ENCODE peak calls at places on chromosomes 16 and 17, in five cellular contexts. F is MM.1S, M is NCI-H748 treated with DMSO at 0.1 percent for 48 hours, K is T-helper 2 cell, X is progenitor cell of endocrine pancreas. E is an unnamed sample.

GRCh38 chr16:54929090-54930033 is 1.3 kb upstream of the IRX5 start:
- DNase-seq in F (peak; percentile 99), M (peak; percentile 94), K (peak; percentile 95), X (peak; percentile 100), E (peak; percentile 81)

GRCh38 chr17:76529643-76530488 is 7.6 kb downstream of the CYGB start:
- DNase-seq in F (no peak), M (no peak), K (no peak), X (no peak), E (no peak)

GRCh38 chr16:46711106-46711769 is 21.8 kb downstream of the ORC6 start:
- DNase-seq in F (no peak), M (no peak), K (no peak), X (no peak), E (no peak)

GRCh38 chr16:46730801-46731690 is 17.1 kb downstream of the MYLK3 start:
- DNase-seq in F (no peak), M (no peak), K (no peak), X (no peak), E (no peak)

GRCh38 chr17:81184596-81184995 is 18.6 kb upstream of the AATK start:
- DNase-seq in F (no peak), M (no peak), K (no peak), X (no peak), E (no peak)

GRCh38 chr17:73536700-73537680 is 107.3 kb downstream of the SDK2 start:
- DNase-seq in F (no peak), M (no peak), K (no peak), X (no peak), E (no peak)

GRCh38 chr16:84267380-84267779 is 27.3 kb upstream of the WFDC1 start:
- DNase-seq in F (no peak), M (no peak), K (no peak), X (no peak), E (no peak)

GRCh38 chr16:87878704-87879103 is 9.4 kb upstream of the SLC7A5 start:
- DNase-seq in F (no peak), M (no peak), K (no peak), X (no peak), E (no peak)

GRCh38 chr16:85550422-85551318 is 62.5 kb upstream of the GSE1 start:
- DNase-seq in F (no peak), M (no peak), K (no peak), X (no peak), E (no peak)

GRCh38 chr17:45070809-45071208 is 9.7 kb downstream of the NMT1 start:
- DNase-seq in F (no peak), M (no peak), K (no peak), X (no peak), E (no peak)

GRCh38 chr16:85329999-85330693 is 217.9 kb upstream of the CIBAR2 start:
- DNase-seq in F (no peak), M (no peak), K (no peak), X (no peak), E (no peak)

GRCh38 chr17:63096426-63096825 is 130.4 kb downstream of the TANC2 start:
- DNase-seq in F (no peak), M (no peak), K (no peak), X (no peak), E (no peak)

GRCh38 chr17:48215583-48216139 is 108.1 kb downstream of the SNX11 start:
- DNase-seq in F (peak; percentile 16), M (peak; percentile 56), K (no peak), X (no peak), E (no peak)

GRCh38 chr16:31709181-31709580 is 164.4 kb upstream of the ZNF267 start:
- DNase-seq in F (no peak), M (no peak), K (no peak), X (no peak), E (no peak)

GRCh38 chr17:38410201-38410600 is 18.1 kb upstream of the ARHGAP23 start:
- DNase-seq in F (no peak), M (no peak), K (no peak), X (no peak), E (no peak)

GRCh38 chr16:17566075-17566474 is 95.3 kb upstream of the XYLT1 start:
- DNase-seq in F (no peak), M (no peak), K (no peak), X (no peak), E (no peak)

GRCh38 chr16:72317378-72317777 is 145.4 kb upstream of the PMFBP1 start:
- DNase-seq in F (no peak), M (no peak), K (no peak), X (no peak), E (no peak)

GRCh38 chr17:39533891-39534290 is 72.6 kb downstream of the CDK12 start:
- DNase-seq in F (no peak), M (no peak), K (no peak), X (no peak), E (no peak)

GRCh38 chr16:84056933-84057332 is 14.3 kb upstream of the SLC38A8 start:
- DNase-seq in F (no peak), M (no peak), K (no peak), X (no peak), E (no peak)

GRCh38 chr17:75502746-75503329 is 12.5 kb downstream of the CASKIN2 start:
- DNase-seq in F (no peak), M (no peak), K (no peak), X (no peak), E (no peak)

GRCh38 chr17:7238418-7239090 is 703 bp downstream of the PHF23 start:
- DNase-seq in F (peak; percentile 33), M (no peak), K (peak; percentile 39), X (no peak), E (no peak)

GRCh38 chr17:29661220-29661619 is 38.5 kb upstream of the CORO6 start:
- DNase-seq in F (no peak), M (no peak), K (no peak), X (no peak), E (no peak)

GRCh38 chr16:87431926-87432325 is 39.8 kb downstream of the MAP1LC3B start:
- DNase-seq in F (no peak), M (no peak), K (no peak), X (no peak), E (no peak)

GRCh38 chr17:13114601-13115024 is 96.8 kb upstream of the ELAC2 start:
- DNase-seq in F (no peak), M (peak; percentile 51), K (no peak), X (peak; percentile 29), E (no peak)

GRCh38 chr16:83549836-83550569 is 257.8 kb upstream of the HSBP1 start:
- DNase-seq in F (no peak), M (no peak), K (no peak), X (no peak), E (no peak)

GRCh38 chr16:54320895-54321294 is 34.3 kb upstream of the IRX3 start:
- DNase-seq in F (no peak), M (no peak), K (no peak), X (no peak), E (no peak)

GRCh38 chr17:35129154-35129972 is 7.9 kb downstream of the FNDC8 start:
- DNase-seq in F (no peak), M (no peak), K (no peak), X (no peak), E (no peak)

GRCh38 chr17:7260601-7261376 is 1.5 kb downstream of the CLDN7 start:
- DNase-seq in F (no peak), M (peak; percentile 15), K (peak; percentile 23), X (peak; percentile 62), E (no peak)

GRCh38 chr16:85634747-85635544 is 21.8 kb downstream of the GSE1 start:
- DNase-seq in F (no peak), M (no peak), K (no peak), X (no peak), E (no peak)

GRCh38 chr16:64051826-64052225 is 1070.0 kb downstream of the CDH11 start:
- DNase-seq in F (peak; percentile 15), M (peak; percentile 39), K (no peak), X (no peak), E (no peak)

GRCh38 chr17:46202482-46202881 is 9.3 kb upstream of the KANSL1 start:
- DNase-seq in F (no peak), M (no peak), K (no peak), X (no peak), E (no peak)

GRCh38 chr16:73210686-73211085 is 162.8 kb upstream of the ZFHX3 start:
- DNase-seq in F (no peak), M (no peak), K (no peak), X (no peak), E (no peak)

E was measured in SIG-M5.